ENCODE peak calls at places on chromosomes 3 and 15, in four cellular contexts. N is HL-60, S is GM12878, H is K562. O is an unnamed sample.

GRCh38 chr3:69014022-69014580 is 617 bp upstream of the EOGT start:
- DNase-seq in S (peak), H (no peak), N (no peak), O (no peak)

GRCh38 chr3:181317521-181317920 is 328.0 kb upstream of the DNAJC19 start:
- DNase-seq in H (no peak), N (no peak), S (no peak), O (no peak)

GRCh38 chr3:158679547-158680000 is 7.1 kb upstream of the LXN start:
- DNase-seq in H (peak), S (no peak), N (no peak), O (no peak)

GRCh38 chr15:78726870-78727551 is 84.3 kb downstream of the ADAMTS7 start:
- DNase-seq in H (peak), N (peak), S (no peak), O (no peak)

GRCh38 chr15:55289573-55290360 is at the start of gene RAB27A:
- DNase-seq in N (no peak), H (peak), S (no peak), O (peak)

GRCh38 chr15:28114721-28115622 is 15.9 kb upstream of the OCA2 start:
- DNase-seq in H (no peak), N (no peak), S (no peak), O (no peak)

GRCh38 chr3:78666458-78666800 is 1101.4 kb downstream of the ROBO1 start:
- DNase-seq in H (no peak), S (no peak), N (no peak), O (no peak)

GRCh38 chr15:62928242-62928995 is 114.1 kb upstream of the TPM1 start:
- DNase-seq in N (no peak), S (no peak), H (peak), O (no peak)

GRCh38 chr3:151460240-151460639 is 621 bp downstream of the IGSF10 start:
- DNase-seq in H (no peak), N (no peak), S (no peak), O (no peak)

GRCh38 chr15:38299216-38299615 is 46.6 kb downstream of the SPRED1 start:
- DNase-seq in N (no peak), S (no peak), H (no peak), O (no peak)

GRCh38 chr3:53218136-53218535 is 37.7 kb downstream of the TKT start:
- DNase-seq in N (no peak), H (no peak), S (no peak), O (no peak)

GRCh38 chr15:96374494-96374893 is 44.0 kb downstream of the NR2F2 start:
- DNase-seq in N (no peak), H (no peak), S (no peak), O (no peak)

GRCh38 chr3:152229692-152230091 is 39.0 kb upstream of the MBNL1 start:
- DNase-seq in S (no peak), H (no peak), N (no peak), O (no peak)

GRCh38 chr3:193231201-193231600 is 9.8 kb upstream of the PLAAT1 start:
- DNase-seq in S (no peak), H (no peak), N (no peak), O (no peak)

GRCh38 chr3:68249265-68249664 is 594.9 kb upstream of the SUCLG2 start:
- DNase-seq in N (no peak), S (no peak), H (no peak), O (no peak)

GRCh38 chr3:60841355-60841754 is 409.9 kb downstream of the FHIT start:
- DNase-seq in H (no peak), S (no peak), N (no peak), O (no peak)

GRCh38 chr3:162166543-162166942 is 669.9 kb downstream of the OTOL1 start:
- DNase-seq in N (no peak), S (no peak), H (no peak), O (no peak)

GRCh38 chr3:53162672-53163458 is 1.9 kb downstream of the PRKCD start:
- DNase-seq in S (no peak), H (peak), N (no peak), O (no peak)

GRCh38 chr15:97114900-97115763 is 784.6 kb downstream of the NR2F2 start:
- DNase-seq in H (no peak), N (no peak), S (no peak), O (no peak)

GRCh38 chr3:124812291-124813265 is 74.6 kb downstream of the ITGB5 start:
- DNase-seq in H (peak), N (no peak), S (no peak), O (no peak)

GRCh38 chr3:141387446-141388030 is 19.2 kb downstream of the ZBTB38 start:
- DNase-seq in S (no peak), N (no peak), H (no peak), O (no peak)

GRCh38 chr3:177179281-177180067 is 17.8 kb downstream of the TBL1XR1 start:
- DNase-seq in H (peak), S (no peak), N (no peak), O (no peak)

GRCh38 chr3:134949150-134949549 is 154.1 kb downstream of the EPHB1 start:
- DNase-seq in H (no peak), N (no peak), S (no peak), O (no peak)

GRCh38 chr3:126117786-126118185 is 33.9 kb upstream of the SLC41A3 start:
- DNase-seq in N (no peak), H (no peak), S (no peak), O (no peak)

GRCh38 chr15:64004582-64004981 is 41.7 kb downstream of the DAPK2 start:
- DNase-seq in S (no peak), H (peak), N (no peak), O (no peak)

GRCh38 chr15:40232625-40233070 is 6.2 kb upstream of the PAK6 start:
- DNase-seq in N (no peak), S (no peak), H (no peak), O (no peak)

GRCh38 chr15:97955040-97955439 is 5.5 kb upstream of the ARRDC4 start:
- DNase-seq in N (no peak), H (no peak), S (no peak), O (no peak)

GRCh38 chr3:127124135-127124534 is 68.8 kb upstream of the PRR23E start:
- DNase-seq in H (no peak), S (no peak), N (no peak), O (no peak)

GRCh38 chr15:58704155-58704825 is 45.2 kb downstream of the ADAM10 start:
- DNase-seq in N (no peak), H (no peak), S (no peak), O (no peak)

GRCh38 chr3:122994954-122995353 is 32.6 kb downstream of the SEMA5B start:
- DNase-seq in N (no peak), H (no peak), S (no peak), O (no peak)

GRCh38 chr3:51945031-51945840 is 3.1 kb downstream of the PARP3 start:
- DNase-seq in H (no peak), N (no peak), S (no peak), O (no peak)

GRCh38 chr15:33021806-33022389 is 172.6 kb downstream of the FMN1 start:
- DNase-seq in H (peak), S (no peak), N (peak), O (peak)

GRCh38 chr15:33026614-33027013 is 167.9 kb downstream of the FMN1 start:
- DNase-seq in S (no peak), H (no peak), N (no peak), O (no peak)

GRCh38 chr15:33027636-33028035 is 166.9 kb downstream of the FMN1 start:
- DNase-seq in N (no peak), H (no peak), S (no peak), O (no peak)

GRCh38 chr15:33019354-33019981 is 175.0 kb downstream of the FMN1 start:
- DNase-seq in H (no peak), S (no peak), N (no peak), O (no peak)

GRCh38 chr15:33022629-33023028 is 171.9 kb downstream of the FMN1 start:
- DNase-seq in H (no peak), N (no peak), S (no peak), O (no peak)
- TF ChIP-seq SPI1 in H (no peak), N (no peak), S (no peak), O (no peak)

DNA sequence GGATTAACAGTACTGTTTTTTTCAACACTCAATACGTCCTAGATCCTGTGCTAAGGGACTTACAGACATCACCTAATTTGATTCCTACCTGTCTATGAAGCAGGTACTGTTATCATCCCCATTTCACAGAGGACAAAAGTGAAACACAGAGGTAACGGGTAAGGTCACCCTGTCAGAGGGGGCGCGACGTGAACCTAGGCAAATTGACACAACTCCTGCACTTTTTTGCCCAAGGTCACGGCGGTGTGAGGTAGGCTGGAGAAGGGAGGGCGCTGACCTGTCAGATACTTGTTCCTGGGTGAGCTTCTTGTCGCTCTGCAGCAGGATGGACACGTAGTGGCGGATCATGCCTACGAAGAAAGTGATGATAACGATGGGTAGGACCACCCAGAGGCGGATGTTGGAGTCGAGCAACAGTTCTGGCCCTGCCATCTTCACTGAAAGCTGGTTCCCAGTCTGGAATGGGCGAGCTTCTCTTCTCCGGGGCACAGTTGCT is 363 bp downstream of the EMC3 start:
- DNase-seq in S (no peak), N (no peak), H (no peak), O (no peak)
- TF ChIP-seq SPI1 in S (no peak), N (no peak), H (no peak), O (no peak)

GRCh38 chr15:49832421-49832980 is 211.7 kb downstream of the DTWD1 start:
- DNase-seq in N (no peak), H (peak), S (no peak), O (no peak)
- TF ChIP-seq SPI1 in N (no peak), H (no peak), S (no peak), O (no peak)

GRCh38 chr3:59758672-59759071 is 708.8 kb upstream of the CFAP20DC start:
- DNase-seq in H (no peak), S (no peak), N (no peak), O (no peak)

GRCh38 chr3:59769132-59769531 is 719.3 kb upstream of the CFAP20DC start:
- DNase-seq in N (no peak), S (no peak), H (no peak), O (no peak)

GRCh38 chr3:59766165-59766872 is 716.5 kb upstream of the CFAP20DC start:
- DNase-seq in S (no peak), N (no peak), H (no peak), O (no peak)

GRCh38 chr3:59759298-59760169 is 709.7 kb upstream of the CFAP20DC start:
- DNase-seq in H (no peak), N (no peak), S (no peak), O (no peak)

DNA sequence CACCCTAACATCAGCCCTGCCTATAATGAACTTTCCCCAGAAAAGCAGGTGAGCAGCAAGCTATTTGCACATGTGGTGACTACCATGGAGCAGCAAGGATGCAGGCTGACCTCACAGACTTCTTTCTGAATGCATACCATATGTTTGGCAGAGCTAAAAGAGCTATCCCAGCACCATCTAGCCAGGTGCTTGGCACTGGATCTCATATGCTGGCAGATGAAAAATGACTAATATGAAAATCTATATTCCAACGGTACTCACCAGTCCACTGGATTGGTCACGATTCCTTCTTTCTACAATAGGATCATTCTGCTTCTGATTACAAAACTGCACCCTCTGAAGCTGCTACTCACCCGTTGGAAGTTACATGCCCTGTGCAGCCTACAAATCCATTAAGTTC is 714.3 kb upstream of the CFAP20DC start:
- DNase-seq in H (no peak), N (no peak), S (no peak), O (no peak)
- TF ChIP-seq SPI1 in H (no peak), N (no peak), S (no peak), O (no peak)

DNA sequence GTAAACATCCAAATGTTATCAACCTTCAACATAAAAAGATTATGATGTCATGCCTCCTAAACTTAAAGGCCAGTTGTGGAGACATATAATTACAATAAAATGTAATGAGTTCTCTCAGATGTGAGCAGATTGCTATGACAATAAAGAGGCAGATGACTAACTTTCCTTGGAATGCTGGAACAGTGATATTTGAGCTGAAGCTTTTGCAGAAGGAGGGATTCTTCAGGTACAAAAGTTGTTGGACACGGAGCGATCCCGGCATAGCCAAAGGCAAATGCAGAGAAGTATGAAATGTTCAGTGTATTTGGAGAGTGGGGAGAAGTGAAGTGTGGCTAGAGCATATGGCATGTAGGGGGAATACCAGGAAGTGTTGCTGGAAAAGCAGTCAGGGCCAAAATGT is 520.1 kb downstream of the FGF12 start:
- DNase-seq in H (no peak), N (no peak), S (no peak), O (no peak)
- TF ChIP-seq SPI1 in H (no peak), N (no peak), S (no peak), O (no peak)

GRCh38 chr3:55719508-55719907 is 232.4 kb upstream of the WNT5A start:
- DNase-seq in N (no peak), S (no peak), H (no peak), O (no peak)

GRCh38 chr3:55716611-55717225 is 229.6 kb upstream of the WNT5A start:
- DNase-seq in H (no peak), S (no peak), N (no peak), O (no peak)

GRCh38 chr3:55718074-55718473 is 231.0 kb upstream of the WNT5A start:
- DNase-seq in S (no peak), N (no peak), H (no peak), O (no peak)

GRCh38 chr3:55718956-55719355 is 231.8 kb upstream of the WNT5A start:
- DNase-seq in N (no peak), H (no peak), S (no peak), O (no peak)

DNA sequence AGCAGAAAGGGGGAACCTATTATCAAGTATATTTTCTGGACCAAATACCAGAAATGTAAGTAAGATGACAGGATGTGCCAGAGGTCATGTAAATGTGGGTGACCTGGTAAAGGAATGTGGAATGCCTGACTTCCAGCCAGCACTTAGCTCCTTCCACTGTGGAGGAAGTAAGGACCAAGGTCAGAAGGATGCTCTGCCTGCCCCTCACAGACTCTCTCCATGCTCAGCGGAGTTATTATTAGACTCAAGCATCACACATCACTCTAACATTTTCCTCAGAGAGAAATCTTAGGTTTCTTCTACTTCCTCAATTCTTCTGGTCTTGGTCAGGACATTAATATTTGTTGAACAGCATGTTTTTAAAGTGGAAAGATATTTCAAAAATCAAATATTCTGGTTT is 231.4 kb upstream of the WNT5A start:
- DNase-seq in N (no peak), H (no peak), S (no peak), O (no peak)
- TF ChIP-seq SPI1 in N (no peak), H (no peak), S (no peak), O (no peak)

DNA sequence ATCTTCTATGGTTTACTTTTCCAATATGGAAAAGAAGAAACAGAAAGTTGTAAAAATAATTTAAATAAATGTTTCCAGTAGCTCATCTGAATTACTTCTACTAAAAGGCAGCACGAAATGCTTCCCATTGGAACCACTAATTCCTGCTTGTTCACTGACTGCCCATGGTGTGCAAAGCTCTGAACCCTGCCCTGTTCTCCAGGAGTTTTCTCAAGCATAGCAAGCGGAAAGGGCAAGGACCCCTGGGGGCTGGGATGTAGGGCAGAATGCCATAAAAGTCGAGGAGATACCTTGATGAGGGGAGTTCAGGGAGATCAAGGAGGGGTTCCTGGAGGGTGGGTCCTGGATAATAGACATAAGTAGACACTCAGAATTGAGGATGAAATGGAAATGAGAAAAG is 35.3 kb upstream of the BNC1 start:
- DNase-seq in H (no peak), N (no peak), S (no peak), O (no peak)
- TF ChIP-seq SPI1 in H (no peak), N (no peak), S (no peak), O (no peak)

DNA sequence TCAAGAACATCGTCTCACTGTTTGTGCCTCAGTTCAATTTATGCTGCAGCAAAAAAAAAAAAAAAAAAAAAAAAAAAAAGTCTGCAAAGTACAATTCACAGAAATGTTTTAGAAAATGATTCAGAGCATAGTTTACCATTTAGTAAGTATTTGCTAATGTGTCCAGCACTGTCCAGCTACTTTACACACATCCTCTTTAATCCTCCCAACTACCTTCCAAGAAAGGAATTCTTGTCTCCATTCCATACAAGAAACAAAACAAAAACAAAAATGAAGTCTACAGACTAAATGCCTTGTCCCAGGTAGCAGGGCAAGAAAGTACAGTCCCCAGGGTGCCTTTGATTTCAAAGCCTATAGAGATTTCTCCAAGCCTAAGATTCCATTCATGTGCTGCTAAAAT is 38.9 kb upstream of the SNTN start:
- DNase-seq in S (no peak), N (no peak), H (no peak), O (no peak)
- TF ChIP-seq SPI1 in S (no peak), N (no peak), H (no peak), O (no peak)

O was measured in GM12891.